ENCODE peak calls at places on chromosomes 3 and 15, in nine cellular contexts. Q, J, G, E, W, C, N, H and P are unnamed samples.

GRCh38 chr3:133380481-133381225 is 19.2 kb upstream of the BFSP2 start:
- DNase-seq in G (no peak), C (no peak), N (no peak), W (no peak), H (no peak), E (no peak), Q (no peak), J (no peak), P (no peak)

GRCh38 chr3:53544357-53544756 is 49.9 kb downstream of the CACNA1D start:
- DNase-seq in G (no peak), Q (no peak), W (no peak), H (no peak), E (no peak), C (no peak), N (no peak), J (no peak), P (no peak)

GRCh38 chr15:40549894-40550293 is 14.9 kb downstream of the CCDC32 start:
- DNase-seq in Q (no peak), W (no peak), E (no peak), N (no peak), C (no peak), G (no peak), J (peak), H (no peak), P (no peak)

GRCh38 chr3:99859855-99860254 is 42.2 kb downstream of the CMSS1 start:
- DNase-seq in W (no peak), C (no peak), H (no peak), E (no peak), G (no peak), J (no peak), N (peak), Q (peak), P (no peak)

GRCh38 chr3:178504128-178504527 is 32.1 kb upstream of the KCNMB2 start:
- DNase-seq in H (no peak), G (no peak), W (no peak), N (no peak), E (no peak), Q (no peak), C (no peak), J (no peak), P (no peak)

GRCh38 chr3:122074621-122075265 is 19.6 kb downstream of the CD86 start:
- DNase-seq in C (no peak), G (no peak), E (no peak), W (peak), Q (no peak), N (no peak), H (no peak), J (peak), P (peak)

GRCh38 chr3:106332884-106333283 is 464.1 kb upstream of the CBLB start:
- DNase-seq in J (no peak), N (peak), C (no peak), E (no peak), Q (peak), H (no peak), W (no peak), G (no peak), P (no peak)

GRCh38 chr15:60780147-60780546 is 301.2 kb upstream of the ICE2 start:
- DNase-seq in N (no peak), H (no peak), J (no peak), W (no peak), G (no peak), Q (no peak), E (no peak), C (no peak), P (no peak)

GRCh38 chr3:76349715-76350480 is 564.5 kb upstream of the ZNF717 start:
- DNase-seq in C (no peak), E (no peak), G (no peak), Q (no peak), J (no peak), H (no peak), N (no peak), W (no peak), P (no peak)

GRCh38 chr3:178056868-178057267 is 479.4 kb upstream of the KCNMB2 start:
- DNase-seq in N (no peak), C (no peak), H (no peak), G (no peak), E (no peak), J (no peak), W (no peak), Q (no peak), P (no peak)

GRCh38 chr15:81326466-81327212 is 2.7 kb upstream of the STARD5 start:
- DNase-seq in N (peak), C (no peak), Q (no peak), E (no peak), J (no peak), G (no peak), W (no peak), H (no peak), P (no peak)

GRCh38 chr15:49103002-49103401 is 52.4 kb downstream of the COPS2 start:
- DNase-seq in C (no peak), E (no peak), J (no peak), G (no peak), N (peak), W (no peak), H (no peak), Q (no peak), P (no peak)

GRCh38 chr3:89635137-89635536 is 527.7 kb downstream of the EPHA3 start:
- DNase-seq in C (no peak), J (no peak), Q (no peak), W (no peak), H (no peak), G (no peak), N (no peak), E (no peak), P (no peak)

GRCh38 chr15:68700395-68701123 is 120.1 kb downstream of the ANP32A start:
- DNase-seq in W (peak), E (no peak), H (no peak), Q (no peak), C (peak), G (no peak), J (no peak), N (peak), P (peak)

GRCh38 chr3:196721097-196721496 is 8.9 kb downstream of the PIGX start:
- DNase-seq in J (no peak), H (no peak), Q (no peak), E (no peak), G (no peak), C (no peak), W (no peak), N (no peak), P (no peak)

GRCh38 chr3:175193815-175194518 is 334.8 kb downstream of the NAALADL2 start:
- DNase-seq in J (no peak), Q (no peak), G (no peak), E (no peak), C (no peak), H (no peak), N (peak), W (no peak), P (no peak)

GRCh38 chr3:15649831-15650230 is 48.3 kb downstream of the BTD start:
- DNase-seq in E (no peak), W (no peak), Q (no peak), H (no peak), N (peak), J (no peak), G (no peak), C (no peak), P (no peak)

GRCh38 chr3:120450261-120450913 is 405 bp downstream of the FSTL1 start:
- DNase-seq in Q (peak), H (no peak), J (peak), W (peak), G (no peak), C (no peak), E (no peak), N (no peak), P (peak)

GRCh38 chr3:75180945-75181298 is 483.2 kb upstream of the FRG2C start:
- DNase-seq in E (no peak), G (no peak), J (no peak), H (no peak), Q (no peak), N (no peak), C (no peak), W (no peak), P (no peak)

GRCh38 chr15:36810656-36811449 is 231.4 kb downstream of the CDIN1 start:
- DNase-seq in J (no peak), H (no peak), G (no peak), C (no peak), E (no peak), W (no peak), N (no peak), Q (no peak), P (no peak)

GRCh38 chr3:188524057-188524456 is 370.1 kb downstream of the LPP start:
- DNase-seq in E (no peak), H (no peak), N (peak), J (no peak), C (no peak), Q (no peak), G (no peak), W (no peak), P (no peak)

GRCh38 chr3:64195786-64196185 is 29.5 kb downstream of the PRICKLE2 start:
- DNase-seq in J (no peak), Q (no peak), C (no peak), N (no peak), E (no peak), H (no peak), W (no peak), G (no peak), P (no peak)

GRCh38 chr3:183844606-183845005 is 19.2 kb upstream of the MAP6D1 start:
- DNase-seq in H (no peak), G (no peak), C (no peak), Q (peak), W (no peak), J (no peak), E (no peak), N (peak), P (no peak)

GRCh38 chr15:70617911-70618287 is 145.5 kb downstream of the UACA start:
- DNase-seq in N (no peak), W (no peak), H (no peak), Q (no peak), G (no peak), C (no peak), E (no peak), J (no peak), P (no peak)

GRCh38 chr15:30992465-30992864 is 1.0 kb upstream of the MTMR10 start:
- DNase-seq in J (no peak), H (no peak), Q (peak), C (no peak), N (no peak), G (no peak), E (no peak), W (no peak), P (no peak)

GRCh38 chr3:160577551-160578195 is 12.3 kb upstream of the KPNA4 start:
- DNase-seq in J (no peak), W (no peak), G (no peak), Q (no peak), N (peak), E (no peak), C (no peak), H (no peak), P (no peak)